ENCODE peak calls at places on chromosomes 5 and 9, in nine cellular contexts. One of them, this sample, is unnamed.

GRCh38 chr5:1763548-1763911 is 36.1 kb downstream of the MRPL36 start:
- DNase-seq in substantia nigra: no peak
- DNase-seq in stimulated activated CD8-positive, alpha-beta memory T cell treated with anti-CD3 and anti-CD28 coated beads, Interleukin-7, amount 100 ng/mL, for 24 hours: no peak
- DNase-seq in CD4-positive, alpha-beta memory T cell: peak
- DNase-seq in spleen: peak
- DNase-seq in stimulated activated CD4-positive, alpha-beta T cell treated with anti-CD3 and anti-CD28 coated beads, Interleukin-2, amount 100 ng/mL, for 24 hours: peak
- DNase-seq in Daoy: peak
- DNase-seq in NCI-H1417: peak
- DNase-seq in T follicular helper cell: peak
- DNase-seq in this sample: no peak

GRCh38 chr5:94174748-94175411 is 433.5 kb upstream of the POU5F2 start:
- DNase-seq in CD4-positive, alpha-beta memory T cell: no peak
- DNase-seq in spleen: no peak
- DNase-seq in stimulated activated CD8-positive, alpha-beta memory T cell treated with anti-CD3 and anti-CD28 coated beads, Interleukin-7, amount 100 ng/mL, for 24 hours: no peak
- DNase-seq in NCI-H1417: no peak
- DNase-seq in substantia nigra: no peak
- DNase-seq in Daoy: peak
- DNase-seq in stimulated activated CD4-positive, alpha-beta T cell treated with anti-CD3 and anti-CD28 coated beads, Interleukin-2, amount 100 ng/mL, for 24 hours: no peak
- DNase-seq in T follicular helper cell: no peak
- DNase-seq in this sample: no peak

GRCh38 chr5:174552428-174552827 is 172.0 kb upstream of the MSX2 start:
- DNase-seq in substantia nigra: no peak
- DNase-seq in stimulated activated CD8-positive, alpha-beta memory T cell treated with anti-CD3 and anti-CD28 coated beads, Interleukin-7, amount 100 ng/mL, for 24 hours: no peak
- DNase-seq in CD4-positive, alpha-beta memory T cell: no peak
- DNase-seq in Daoy: no peak
- DNase-seq in spleen: no peak
- DNase-seq in NCI-H1417: no peak
- DNase-seq in stimulated activated CD4-positive, alpha-beta T cell treated with anti-CD3 and anti-CD28 coated beads, Interleukin-2, amount 100 ng/mL, for 24 hours: no peak
- DNase-seq in T follicular helper cell: no peak
- DNase-seq in this sample: no peak

GRCh38 chr5:94693043-94693822 is 74.8 kb downstream of the SLF1 start:
- DNase-seq in Daoy: peak
- DNase-seq in CD4-positive, alpha-beta memory T cell: peak
- DNase-seq in stimulated activated CD4-positive, alpha-beta T cell treated with anti-CD3 and anti-CD28 coated beads, Interleukin-2, amount 100 ng/mL, for 24 hours: no peak
- DNase-seq in NCI-H1417: no peak
- DNase-seq in T follicular helper cell: no peak
- DNase-seq in spleen: no peak
- DNase-seq in substantia nigra: no peak
- DNase-seq in stimulated activated CD8-positive, alpha-beta memory T cell treated with anti-CD3 and anti-CD28 coated beads, Interleukin-7, amount 100 ng/mL, for 24 hours: no peak
- DNase-seq in this sample: no peak

GRCh38 chr9:129071526-129072131 is 9.3 kb upstream of the DOLPP1 start:
- DNase-seq in CD4-positive, alpha-beta memory T cell: peak
- DNase-seq in spleen: no peak
- DNase-seq in Daoy: no peak
- DNase-seq in substantia nigra: no peak
- DNase-seq in NCI-H1417: no peak
- DNase-seq in T follicular helper cell: no peak
- DNase-seq in stimulated activated CD4-positive, alpha-beta T cell treated with anti-CD3 and anti-CD28 coated beads, Interleukin-2, amount 100 ng/mL, for 24 hours: no peak
- DNase-seq in stimulated activated CD8-positive, alpha-beta memory T cell treated with anti-CD3 and anti-CD28 coated beads, Interleukin-7, amount 100 ng/mL, for 24 hours: no peak
- DNase-seq in this sample: no peak

GRCh38 chr9:113633782-113634596 is 170.5 kb downstream of the RGS3 start:
- DNase-seq in T follicular helper cell: no peak
- DNase-seq in NCI-H1417: no peak
- DNase-seq in substantia nigra: no peak
- DNase-seq in stimulated activated CD8-positive, alpha-beta memory T cell treated with anti-CD3 and anti-CD28 coated beads, Interleukin-7, amount 100 ng/mL, for 24 hours: no peak
- DNase-seq in CD4-positive, alpha-beta memory T cell: no peak
- DNase-seq in spleen: peak
- DNase-seq in stimulated activated CD4-positive, alpha-beta T cell treated with anti-CD3 and anti-CD28 coated beads, Interleukin-2, amount 100 ng/mL, for 24 hours: no peak
- DNase-seq in Daoy: no peak
- DNase-seq in this sample: no peak

GRCh38 chr5:170498811-170499210 is 5.0 kb upstream of the KCNIP1 start:
- DNase-seq in stimulated activated CD4-positive, alpha-beta T cell treated with anti-CD3 and anti-CD28 coated beads, Interleukin-2, amount 100 ng/mL, for 24 hours: no peak
- DNase-seq in CD4-positive, alpha-beta memory T cell: no peak
- DNase-seq in T follicular helper cell: no peak
- DNase-seq in substantia nigra: no peak
- DNase-seq in NCI-H1417: no peak
- DNase-seq in Daoy: no peak
- DNase-seq in spleen: no peak
- DNase-seq in stimulated activated CD8-positive, alpha-beta memory T cell treated with anti-CD3 and anti-CD28 coated beads, Interleukin-7, amount 100 ng/mL, for 24 hours: no peak
- DNase-seq in this sample: no peak

GRCh38 chr5:35656721-35657120 is 39.1 kb downstream of the SPEF2 start:
- DNase-seq in T follicular helper cell: no peak
- DNase-seq in stimulated activated CD4-positive, alpha-beta T cell treated with anti-CD3 and anti-CD28 coated beads, Interleukin-2, amount 100 ng/mL, for 24 hours: no peak
- DNase-seq in substantia nigra: no peak
- DNase-seq in stimulated activated CD8-positive, alpha-beta memory T cell treated with anti-CD3 and anti-CD28 coated beads, Interleukin-7, amount 100 ng/mL, for 24 hours: no peak
- DNase-seq in NCI-H1417: no peak
- DNase-seq in spleen: no peak
- DNase-seq in CD4-positive, alpha-beta memory T cell: no peak
- DNase-seq in Daoy: no peak
- DNase-seq in this sample: no peak

GRCh38 chr5:79418276-79418675 is 95.7 kb downstream of the HOMER1 start:
- DNase-seq in stimulated activated CD4-positive, alpha-beta T cell treated with anti-CD3 and anti-CD28 coated beads, Interleukin-2, amount 100 ng/mL, for 24 hours: no peak
- DNase-seq in T follicular helper cell: no peak
- DNase-seq in substantia nigra: no peak
- DNase-seq in CD4-positive, alpha-beta memory T cell: no peak
- DNase-seq in Daoy: no peak
- DNase-seq in NCI-H1417: no peak
- DNase-seq in spleen: no peak
- DNase-seq in stimulated activated CD8-positive, alpha-beta memory T cell treated with anti-CD3 and anti-CD28 coated beads, Interleukin-7, amount 100 ng/mL, for 24 hours: no peak
- DNase-seq in this sample: no peak

GRCh38 chr5:163506726-163507125 is 1.3 kb downstream of the MAT2B start:
- DNase-seq in CD4-positive, alpha-beta memory T cell: peak
- DNase-seq in stimulated activated CD8-positive, alpha-beta memory T cell treated with anti-CD3 and anti-CD28 coated beads, Interleukin-7, amount 100 ng/mL, for 24 hours: no peak
- DNase-seq in T follicular helper cell: no peak
- DNase-seq in stimulated activated CD4-positive, alpha-beta T cell treated with anti-CD3 and anti-CD28 coated beads, Interleukin-2, amount 100 ng/mL, for 24 hours: no peak
- DNase-seq in NCI-H1417: no peak
- DNase-seq in Daoy: peak
- DNase-seq in spleen: no peak
- DNase-seq in substantia nigra: no peak
- DNase-seq in this sample: no peak

GRCh38 chr5:24646915-24647314 is 2.1 kb upstream of the CDH10 start:
- DNase-seq in substantia nigra: no peak
- DNase-seq in CD4-positive, alpha-beta memory T cell: no peak
- DNase-seq in Daoy: no peak
- DNase-seq in stimulated activated CD8-positive, alpha-beta memory T cell treated with anti-CD3 and anti-CD28 coated beads, Interleukin-7, amount 100 ng/mL, for 24 hours: no peak
- DNase-seq in stimulated activated CD4-positive, alpha-beta T cell treated with anti-CD3 and anti-CD28 coated beads, Interleukin-2, amount 100 ng/mL, for 24 hours: no peak
- DNase-seq in T follicular helper cell: no peak
- DNase-seq in spleen: no peak
- DNase-seq in NCI-H1417: no peak
- DNase-seq in this sample: no peak

GRCh38 chr9:111937781-111938426 is 41.3 kb downstream of the UGCG start:
- DNase-seq in CD4-positive, alpha-beta memory T cell: peak
- DNase-seq in T follicular helper cell: peak
- DNase-seq in Daoy: peak
- DNase-seq in substantia nigra: no peak
- DNase-seq in stimulated activated CD8-positive, alpha-beta memory T cell treated with anti-CD3 and anti-CD28 coated beads, Interleukin-7, amount 100 ng/mL, for 24 hours: peak
- DNase-seq in stimulated activated CD4-positive, alpha-beta T cell treated with anti-CD3 and anti-CD28 coated beads, Interleukin-2, amount 100 ng/mL, for 24 hours: peak
- DNase-seq in spleen: peak
- DNase-seq in NCI-H1417: no peak
- DNase-seq in this sample: no peak

GRCh38 chr9:95438958-95439357 is 77.8 kb downstream of the PTCH1 start:
- DNase-seq in T follicular helper cell: no peak
- DNase-seq in CD4-positive, alpha-beta memory T cell: no peak
- DNase-seq in NCI-H1417: no peak
- DNase-seq in Daoy: no peak
- DNase-seq in stimulated activated CD8-positive, alpha-beta memory T cell treated with anti-CD3 and anti-CD28 coated beads, Interleukin-7, amount 100 ng/mL, for 24 hours: no peak
- DNase-seq in substantia nigra: no peak
- DNase-seq in stimulated activated CD4-positive, alpha-beta T cell treated with anti-CD3 and anti-CD28 coated beads, Interleukin-2, amount 100 ng/mL, for 24 hours: no peak
- DNase-seq in spleen: no peak
- DNase-seq in this sample: no peak

This sample was measured in NCI-H2171.